ENCODE peak calls at places on chromosomes 7 and 10, in five cellular contexts. N, S, B, I and R are unnamed samples.

GRCh38 chr10:114273910-114274309 is 34.9 kb downstream of the VWA2 start:
- DNase-seq in N (no peak), S (no peak), B (no peak), I (no peak), R (no peak)

GRCh38 chr10:4354382-4354812 is 471.6 kb upstream of the AKR1E2 start:
- DNase-seq in N (no peak), S (peak; percentile 88), B (no peak), I (no peak), R (no peak)

GRCh38 chr10:48389272-48389671 is 82.8 kb downstream of the MAPK8 start:
- DNase-seq in N (no peak), S (no peak), B (no peak), I (peak; percentile 76), R (no peak)

GRCh38 chr10:110525349-110526260 is 27.9 kb downstream of the DUSP5 start:
- DNase-seq in N (peak; percentile 41), S (no peak), B (no peak), I (no peak), R (no peak)

GRCh38 chr10:86795353-86795752 is 38.9 kb downstream of the BMPR1A start:
- DNase-seq in N (no peak), S (peak; percentile 34), B (no peak), I (no peak), R (no peak)

GRCh38 chr7:98653601-98654310 is 36.7 kb downstream of the NPTX2 start:
- DNase-seq in N (no peak), S (no peak), B (no peak), I (no peak), R (no peak)

GRCh38 chr7:140059288-140060242 is 3.2 kb downstream of the PARP12 start:
- DNase-seq in N (peak; percentile 21), S (peak; percentile 73), B (peak; percentile 95), I (peak; percentile 96), R (peak; percentile 75)

GRCh38 chr7:98784216-98784785 is 85.5 kb downstream of the TMEM130 start:
- DNase-seq in N (peak; percentile 60), S (no peak), B (no peak), I (no peak), R (no peak)

GRCh38 chr7:105454058-105454739 is 65.5 kb upstream of the SRPK2 start:
- DNase-seq in N (no peak), S (no peak), B (no peak), I (no peak), R (no peak)

GRCh38 chr10:796233-796632 is 106.8 kb upstream of the DIP2C start:
- DNase-seq in N (no peak), S (no peak), B (no peak), I (no peak), R (no peak)

GRCh38 chr10:57119690-57120089 is 758.6 kb upstream of the ZWINT start:
- DNase-seq in N (no peak), S (no peak), B (no peak), I (no peak), R (no peak)

GRCh38 chr10:46530249-46531186 is 25.9 kb downstream of the GPRIN2 start:
- DNase-seq in N (peak; percentile 92), S (no peak), B (peak; percentile 24), I (no peak), R (no peak)

GRCh38 chr10:51124852-51125251 is 50.6 kb downstream of the PRKG1 start:
- DNase-seq in N (no peak), S (no peak), B (no peak), I (no peak), R (no peak)

GRCh38 chr7:137343483-137343841 is at the start of gene PTN:
- DNase-seq in N (no peak), S (no peak), B (no peak), I (peak; percentile 68), R (peak; percentile 59)

GRCh38 chr7:14073988-14074387 is 84.5 kb upstream of the ETV1 start:
- DNase-seq in N (no peak), S (no peak), B (no peak), I (no peak), R (no peak)

GRCh38 chr10:42875792-42876191 is 93.2 kb downstream of the BMS1 start:
- DNase-seq in N (no peak), S (no peak), B (no peak), I (peak; percentile 88), R (no peak)

GRCh38 chr7:12244129-12244528 is 33.0 kb downstream of the TMEM106B start:
- DNase-seq in N (peak; percentile 41), S (peak; percentile 23), B (peak; percentile 44), I (peak; percentile 61), R (no peak)

GRCh38 chr10:79305988-79306387 is 41.3 kb upstream of the PPIF start:
- DNase-seq in N (no peak), S (no peak), B (no peak), I (no peak), R (no peak)

GRCh38 chr7:7136423-7136822 is 45.9 kb upstream of the C1GALT1 start:
- DNase-seq in N (no peak), S (no peak), B (no peak), I (no peak), R (peak; percentile 21)

GRCh38 chr10:11863353-11864105 is 40.4 kb downstream of the PROSER2 start:
- DNase-seq in N (no peak), S (no peak), B (peak; percentile 19), I (no peak), R (no peak)

GRCh38 chr10:82399850-82400249 is 524.9 kb downstream of the NRG3 start:
- DNase-seq in N (no peak), S (no peak), B (no peak), I (no peak), R (no peak)

GRCh38 chr7:93977551-93977950 is 26.6 kb downstream of the BET1 start:
- DNase-seq in N (no peak), S (no peak), B (no peak), I (no peak), R (no peak)

GRCh38 chr7:47931788-47932425 is 16.4 kb downstream of the PKD1L1 start:
- DNase-seq in N (no peak), S (no peak), B (no peak), I (no peak), R (no peak)

GRCh38 chr10:132465193-132465888 is 68.3 kb downstream of the PWWP2B start:
- DNase-seq in N (no peak), S (no peak), B (no peak), I (no peak), R (no peak)

GRCh38 chr7:67423058-67423457 is 426.4 kb downstream of the TYW1 start:
- DNase-seq in N (no peak), S (no peak), B (no peak), I (no peak), R (no peak)

GRCh38 chr10:78396754-78397153 is 363.1 kb downstream of the RPS24 start:
- DNase-seq in N (no peak), S (no peak), B (no peak), I (no peak), R (no peak)

GRCh38 chr10:79313911-79314439 is 33.3 kb upstream of the PPIF start:
- DNase-seq in N (no peak), S (no peak), B (no peak), I (no peak), R (no peak)

GRCh38 chr7:83782628-83783027 is 133.7 kb upstream of the SEMA3E start:
- DNase-seq in N (no peak), S (no peak), B (no peak), I (no peak), R (no peak)

GRCh38 chr7:143467724-143468123 is 9.9 kb upstream of the TAS2R41 start:
- DNase-seq in N (no peak), S (no peak), B (no peak), I (no peak), R (no peak)

GRCh38 chr10:112424658-112425057 is 22.1 kb downstream of the ZDHHC6 start:
- DNase-seq in N (no peak), S (no peak), B (no peak), I (no peak), R (no peak)

GRCh38 chr7:140165422-140165821 is 11.4 kb downstream of the KDM7A start:
- DNase-seq in N (peak; percentile 94), S (peak; percentile 35), B (no peak), I (no peak), R (no peak)

DNA sequence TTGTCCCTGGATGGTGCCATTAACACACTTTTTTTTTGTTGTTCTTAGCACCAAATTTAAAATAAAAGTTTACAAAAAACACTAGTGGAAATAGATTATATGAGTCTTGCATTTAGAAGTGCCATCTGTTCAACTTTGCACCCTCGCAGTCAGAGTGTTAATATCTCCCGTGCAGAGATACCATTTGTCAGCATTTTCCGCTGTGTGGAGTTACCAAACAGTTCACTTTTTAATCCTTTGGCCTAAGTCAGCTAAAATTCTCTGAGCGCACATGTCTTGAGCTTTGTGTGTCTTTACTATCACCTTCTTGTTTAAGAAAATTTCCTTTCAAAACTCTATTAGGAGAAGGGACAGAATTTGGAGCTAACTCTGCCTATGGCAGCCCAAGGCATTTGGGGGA is 114.7 kb upstream of the RAB11FIP2 start:
- DNase-seq in N (no peak), S (no peak), B (no peak), I (no peak), R (no peak)
- TF ChIP-seq POLR2A in N (no peak), S (no peak), B (no peak), I (no peak), R (no peak)

GRCh38 chr10:93746844-93747284 is 10.9 kb upstream of the LGI1 start:
- DNase-seq in N (peak; percentile 8), S (peak; percentile 70), B (no peak), I (peak; percentile 56), R (no peak)

GRCh38 chr10:93745411-93746065 is 12.2 kb upstream of the LGI1 start:
- DNase-seq in N (peak; percentile 43), S (no peak), B (no peak), I (no peak), R (no peak)

GRCh38 chr10:93741367-93741766 is 16.4 kb upstream of the LGI1 start:
- DNase-seq in N (no peak), S (no peak), B (no peak), I (no peak), R (no peak)

GRCh38 chr10:93742633-93743349 is 14.9 kb upstream of the LGI1 start:
- DNase-seq in N (peak; percentile 87), S (no peak), B (no peak), I (no peak), R (no peak)
- H3K4me3 ChIP-seq in N (peak overlapping the region; percentile 59), S (no peak overlapping the region), B (no peak overlapping the region), I (no peak overlapping the region), R (no peak overlapping the region)

DNA sequence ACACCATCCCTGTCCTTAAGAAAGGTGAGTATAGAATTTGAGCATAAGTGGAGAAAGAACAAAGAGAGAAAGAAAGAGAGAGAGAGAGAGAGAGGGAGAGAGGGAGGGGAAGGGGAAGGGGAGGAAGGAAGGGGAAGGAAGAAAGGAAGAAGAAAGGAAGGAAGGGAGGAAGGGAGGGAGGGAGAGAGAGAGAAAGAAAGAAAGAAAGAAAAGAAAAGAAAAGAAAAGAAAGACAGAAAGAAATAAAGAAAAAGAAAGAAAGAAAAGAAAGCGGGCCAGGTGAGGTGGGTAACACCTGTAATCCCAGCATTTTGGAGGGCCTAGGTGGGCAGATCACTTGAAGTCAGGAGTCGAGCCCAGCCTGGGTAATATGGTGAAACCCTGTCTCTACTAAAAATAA is 19.9 kb downstream of the CCL24 start:
- DNase-seq in N (no peak), S (no peak), B (no peak), I (no peak), R (no peak)
- TF ChIP-seq CTCF in N (no peak), S (no peak), B (no peak), I (no peak), R (no peak)

DNA sequence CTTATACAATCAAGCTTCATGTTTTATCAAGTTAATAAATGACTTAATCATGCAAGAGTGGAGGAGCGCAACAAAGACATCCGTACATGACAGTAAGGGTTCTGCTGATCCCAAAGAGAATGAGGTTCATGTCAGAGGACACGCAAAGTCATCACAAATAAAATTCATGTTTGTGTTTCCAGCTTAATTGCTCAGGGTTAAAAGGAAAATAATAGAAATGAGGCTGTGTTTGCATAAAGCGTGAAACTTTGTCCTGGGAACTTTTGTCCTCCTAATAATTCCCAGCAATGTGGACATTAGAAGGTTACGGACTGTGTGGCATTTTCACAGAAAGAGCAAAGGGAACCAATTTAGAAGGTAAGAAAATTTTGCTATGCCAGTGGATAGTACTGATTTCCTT is 237.3 kb downstream of the INHBA start:
- DNase-seq in N (no peak), S (no peak), B (no peak), I (no peak), R (no peak)
- TF ChIP-seq POLR2A in N (no peak), S (no peak), B (no peak), I (no peak), R (no peak)